ENCODE peak calls at places on chromosomes 12 and 14, in four cellular contexts. H, U, X and S are unnamed samples.

GRCh38 chr12:32302218-32302826 is 97.0 kb upstream of the FGD4 start:
- DNase-seq in U (no peak), H (no peak), X (no peak), S (no peak)

GRCh38 chr12:47281667-47282171 is 202.0 kb upstream of the AMIGO2 start:
- DNase-seq in H (no peak), X (no peak), U (no peak), S (no peak)

GRCh38 chr12:114684870-114685273 is 897 bp upstream of the TBX3 start:
- DNase-seq in H (no peak), X (no peak), U (no peak), S (no peak)

GRCh38 chr14:74941676-74942097 is 13.7 kb downstream of the PGF start:
- DNase-seq in H (peak), X (peak), U (peak), S (peak)

GRCh38 chr14:103296007-103296406 is 38.0 kb upstream of the EIF5 start:
- DNase-seq in X (no peak), H (no peak), U (no peak), S (no peak)

GRCh38 chr14:92336363-92336762 is 13.4 kb downstream of the SLC24A4 start:
- DNase-seq in X (no peak), U (no peak), H (no peak), S (no peak)

GRCh38 chr12:79822475-79822874 is 112.4 kb downstream of the PPP1R12A start:
- DNase-seq in H (no peak), X (no peak), U (no peak), S (no peak)

GRCh38 chr12:131505561-131505960 is 205.3 kb upstream of the SFSWAP start:
- DNase-seq in H (no peak), U (no peak), X (no peak), S (no peak)

GRCh38 chr12:109951751-109952150 is 44.4 kb downstream of the GIT2 start:
- DNase-seq in X (no peak), H (no peak), U (no peak), S (peak)

GRCh38 chr12:25811656-25812126 is 146.8 kb upstream of the RASSF8 start:
- DNase-seq in U (no peak), X (no peak), H (no peak), S (no peak)

GRCh38 chr12:48997719-48998496 is 1.3 kb downstream of the DDN start:
- DNase-seq in X (no peak), U (no peak), H (no peak), S (no peak)

GRCh38 chr12:15164997-15165659 is 56.1 kb downstream of the RERG start:
- DNase-seq in H (no peak), U (no peak), X (peak), S (no peak)

GRCh38 chr14:70317969-70318634 is 41.4 kb downstream of the COX16 start:
- DNase-seq in X (no peak), H (no peak), U (no peak), S (no peak)

GRCh38 chr12:14843425-14843887 is at the start of gene ART4:
- DNase-seq in U (peak), X (no peak), H (peak), S (peak)

GRCh38 chr12:52249041-52249461 is 16.0 kb downstream of the KRT7 start:
- DNase-seq in X (peak), U (no peak), H (peak), S (peak)

GRCh38 chr14:92287987-92288386 is 35.0 kb upstream of the SLC24A4 start:
- DNase-seq in H (no peak), U (no peak), X (no peak), S (no peak)

GRCh38 chr12:100593490-100593889 is 20.0 kb downstream of the GAS2L3 start:
- DNase-seq in X (no peak), H (no peak), U (no peak), S (no peak)

GRCh38 chr14:105528859-105529505 is 2.6 kb downstream of the TMEM121 start:
- DNase-seq in X (peak), H (peak), U (no peak), S (no peak)

GRCh38 chr14:58492044-58492443 is 64.5 kb downstream of the KIAA0586 start:
- DNase-seq in H (no peak), X (no peak), U (no peak), S (no peak)

GRCh38 chr14:103663506-103663905 is 34.5 kb downstream of the KLC1 start:
- DNase-seq in H (no peak), X (no peak), U (no peak), S (no peak)

GRCh38 chr14:99523661-99524050 is 42.4 kb downstream of the CCNK start:
- DNase-seq in H (peak), U (peak), X (no peak), S (peak)

GRCh38 chr12:15044461-15044860 is 71.6 kb downstream of the PDE6H start:
- DNase-seq in H (no peak), X (no peak), U (no peak), S (no peak)

DNA sequence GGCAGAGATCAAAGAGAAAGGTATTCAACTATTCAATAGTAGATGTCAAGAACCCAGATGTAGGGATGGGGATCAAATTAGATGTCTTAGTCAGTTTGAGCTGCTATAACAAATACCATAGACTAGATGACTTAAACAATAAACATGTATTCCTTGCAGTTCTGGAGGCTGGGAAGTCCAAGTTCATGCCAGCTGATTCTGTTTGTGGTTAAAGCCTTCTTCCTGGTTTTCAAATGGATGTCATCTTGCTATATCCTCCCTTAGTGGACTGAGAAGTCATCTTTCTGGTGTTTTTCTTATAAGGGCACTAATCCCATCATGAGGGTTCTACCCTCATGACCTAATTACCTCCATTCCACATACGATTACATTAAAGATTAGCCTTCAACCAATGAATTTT is 19.5 kb upstream of the MGST1 start:
- DNase-seq in X (no peak), H (no peak), U (no peak), S (no peak)
- H3K27ac ChIP-seq in X (no peak), H (no peak), U (no peak), S (no peak)

GRCh38 chr14:24437020-24437735 is 5.4 kb downstream of the SDR39U1 start:
- DNase-seq in U (no peak), X (no peak), H (no peak), S (no peak)
- TF ChIP-seq CTCF in U (no peak), X (peak), H (no peak), S (peak)

GRCh38 chr14:68374682-68375081 is 418.2 kb downstream of the ZFP36L1 start:
- DNase-seq in X (no peak), U (no peak), H (no peak), S (no peak)

GRCh38 chr14:68375371-68375770 is 417.5 kb downstream of the ZFP36L1 start:
- DNase-seq in U (no peak), H (no peak), X (no peak), S (no peak)

GRCh38 chr14:68377459-68377858 is 415.4 kb downstream of the ZFP36L1 start:
- DNase-seq in H (peak), U (peak), X (peak), S (peak)

GRCh38 chr14:68377056-68377455 is 415.8 kb downstream of the ZFP36L1 start:
- DNase-seq in U (no peak), X (no peak), H (no peak), S (no peak)

DNA sequence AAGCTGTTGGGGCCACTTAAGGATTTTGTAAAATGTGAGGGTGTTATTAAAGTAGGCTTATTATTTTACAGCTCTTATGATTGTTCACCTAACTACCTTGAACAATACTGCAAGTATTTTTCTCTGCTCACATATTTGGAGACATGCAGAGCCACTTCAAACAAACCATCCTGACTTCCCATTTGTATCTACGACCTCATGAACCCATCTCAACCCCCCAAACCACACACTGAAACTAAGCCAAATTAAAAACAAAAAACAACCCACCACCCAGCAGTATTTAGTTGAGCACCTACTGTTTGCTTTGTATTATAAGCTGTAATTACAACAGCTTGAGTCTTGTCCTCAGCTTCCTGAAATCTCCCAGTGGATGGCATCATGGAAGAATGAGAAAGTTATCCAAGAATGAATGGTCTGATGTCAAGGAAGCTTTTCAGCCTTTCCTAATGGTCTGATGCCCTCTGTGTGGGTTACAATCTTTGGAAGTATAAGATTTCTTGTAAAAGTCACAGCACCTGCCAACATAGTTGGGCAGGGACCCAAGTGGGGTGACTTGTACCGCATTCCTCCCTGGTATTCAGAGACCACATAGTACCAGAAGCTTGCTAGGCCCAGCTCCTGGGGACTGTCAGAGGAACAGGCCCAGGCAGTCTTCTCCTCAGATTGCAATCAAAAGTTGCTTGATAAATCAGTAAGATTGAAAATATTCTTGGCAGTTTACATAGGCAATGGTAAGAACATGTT is 416.6 kb downstream of the ZFP36L1 start:
- DNase-seq in U (no peak), X (no peak), H (no peak), S (no peak)
- H3K27ac ChIP-seq in U (no peak), X (peak), H (peak), S (peak)

GRCh38 chr14:94062344-94062904 is 18.6 kb downstream of the DDX24 start:
- DNase-seq in X (no peak), U (no peak), H (no peak), S (no peak)

DNA sequence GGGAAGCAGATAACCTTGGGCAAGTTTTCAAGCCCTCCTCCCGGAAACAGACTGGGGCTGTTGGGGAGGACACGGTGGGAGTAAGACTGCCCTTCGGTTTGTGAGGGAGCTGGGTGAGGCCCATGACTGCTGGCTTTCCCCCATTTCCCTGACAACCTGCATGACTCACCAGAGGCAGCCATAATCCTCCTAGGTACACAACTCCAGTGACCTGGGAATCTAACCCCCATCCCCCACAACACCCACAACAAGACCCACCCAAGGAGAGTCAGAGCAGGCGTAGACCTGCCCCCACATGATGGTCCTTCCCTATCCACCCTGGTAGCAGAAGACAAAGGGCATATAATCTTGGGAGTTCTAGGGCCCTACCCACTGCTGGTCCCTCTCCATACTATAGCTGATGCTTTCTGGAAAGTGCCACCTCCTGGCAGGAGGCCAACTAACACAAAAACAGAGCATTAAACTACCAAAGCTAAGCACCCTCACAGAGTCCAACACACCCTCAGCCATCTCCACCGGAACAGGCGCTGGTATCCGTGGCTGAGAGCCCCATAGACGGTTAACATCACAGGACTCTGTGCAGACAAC is 14.8 kb downstream of the DDX24 start:
- DNase-seq in X (no peak), U (no peak), H (no peak), S (no peak)
- TF ChIP-seq CTCF in X (no peak), U (no peak), H (no peak), S (no peak)

DNA sequence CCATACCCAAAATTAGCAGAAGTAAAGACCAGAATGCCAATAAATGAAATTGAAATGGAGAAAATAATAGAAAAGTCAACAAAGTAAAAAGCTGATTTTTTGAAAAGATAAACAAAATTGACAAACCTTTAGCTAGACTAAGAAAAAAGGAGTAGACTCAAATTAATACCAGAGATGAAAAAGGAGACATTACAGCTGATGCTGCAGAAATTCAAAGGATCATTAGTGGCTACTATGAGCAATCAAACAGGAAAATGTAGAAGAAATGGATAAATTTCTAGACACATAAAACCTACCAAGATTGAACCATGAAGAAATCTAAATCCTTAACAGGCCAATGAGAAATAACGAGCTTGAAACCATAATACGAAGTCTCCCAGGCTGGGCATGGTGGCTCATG is 34.8 kb upstream of the INSM2 start:
- DNase-seq in X (no peak), U (no peak), H (no peak), S (no peak)
- H3K27ac ChIP-seq in X (no peak), U (no peak), H (no peak), S (no peak)

GRCh38 chr12:6952121-6952859 is 1.1 kb downstream of the PTPN6 start:
- DNase-seq in H (peak), U (peak), X (no peak), S (peak)

GRCh38 chr12:6950944-6951540 is at the start of gene PTPN6:
- DNase-seq in X (no peak), H (peak), U (peak), S (peak)

GRCh38 chr12:6949063-6949594 is 2.0 kb upstream of the PTPN6 start:
- DNase-seq in H (peak), U (peak), X (no peak), S (peak)

GRCh38 chr12:6951551-6952120 is 480 bp downstream of the PTPN6 start:
- DNase-seq in U (peak), X (no peak), H (no peak), S (no peak)

DNA sequence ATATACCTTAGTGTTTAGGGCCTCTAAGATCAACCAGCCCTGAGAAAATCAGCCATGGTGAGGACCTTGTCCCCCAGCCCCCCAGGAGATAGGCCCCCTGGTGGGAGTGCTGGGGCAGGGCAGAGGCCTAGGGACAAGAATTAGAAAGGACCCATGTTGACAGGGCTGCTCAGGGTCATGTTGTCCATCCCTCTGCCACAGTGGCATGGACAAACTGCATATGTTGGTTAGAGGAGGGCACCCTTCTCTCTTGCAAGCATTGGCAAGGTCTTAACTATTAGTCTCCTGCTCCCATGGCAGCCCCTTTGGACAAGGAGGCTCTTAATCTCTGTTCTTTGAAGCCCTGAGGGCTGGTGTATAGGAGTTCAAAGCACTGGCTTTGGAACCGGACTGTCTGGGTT is 755 bp upstream of the PTPN6 start:
- DNase-seq in H (peak), X (no peak), U (peak), S (no peak)
- TF ChIP-seq CTCF in H (peak), X (no peak), U (no peak), S (no peak)

DNA sequence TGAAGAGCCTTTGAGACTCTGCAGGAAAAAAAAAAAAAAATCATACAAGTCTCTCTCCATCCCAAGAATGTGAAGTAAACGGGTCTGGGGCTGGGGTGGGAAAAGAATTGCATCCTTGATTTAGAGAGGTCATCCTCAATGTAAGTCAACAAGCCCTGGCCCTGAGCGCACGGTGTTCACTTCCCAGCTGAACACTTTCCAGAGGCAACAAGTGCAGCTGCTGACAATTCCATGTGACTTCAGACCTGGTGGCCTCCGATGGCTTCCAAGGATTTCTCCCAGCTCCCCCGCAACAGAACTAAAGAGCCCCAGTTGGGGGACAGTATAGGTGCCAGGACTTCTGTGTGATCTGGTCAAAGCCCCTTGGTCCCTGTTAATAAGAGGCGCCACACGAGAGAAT is 2.4 kb downstream of the RILPL1 start:
- DNase-seq in U (no peak), H (no peak), X (peak), S (peak)
- H3K27ac ChIP-seq in U (no peak), H (no peak), X (peak), S (peak)

DNA sequence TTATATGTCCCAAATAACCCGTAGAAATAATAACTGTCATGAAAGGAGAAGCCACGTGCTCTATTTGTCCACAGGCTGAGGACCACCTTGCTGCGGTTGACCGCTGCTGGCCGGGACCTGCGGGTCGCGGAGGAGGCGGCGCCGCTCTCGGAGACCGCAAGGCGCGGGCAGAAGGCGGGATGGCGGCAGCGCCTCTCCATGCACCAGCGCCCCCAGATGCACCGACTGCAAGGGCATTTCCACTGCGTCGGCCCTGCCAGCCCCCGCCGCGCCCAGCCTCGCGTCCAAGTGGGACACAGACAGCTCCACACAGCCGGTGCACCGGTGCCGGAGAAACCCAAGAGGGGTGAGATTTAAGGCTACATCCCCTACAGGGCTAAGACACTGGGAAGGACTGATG is 21.0 kb downstream of the RPGRIP1 start:
- DNase-seq in X (no peak), H (peak), U (peak), S (peak)
- TF ChIP-seq CTCF in X (no peak), H (no peak), U (peak), S (peak)

GRCh38 chr12:53617700-53618099 is 8.5 kb downstream of the ATF7 start:
- DNase-seq in U (no peak), X (no peak), H (no peak), S (no peak)
- H3K27ac ChIP-seq in U (no peak), X (peak), H (peak), S (peak)

GRCh38 chr14:21070610-21071224 is 613 bp downstream of the ARHGEF40 start:
- DNase-seq in U (peak), X (peak), H (no peak), S (peak)
- TF ChIP-seq CTCF in U (no peak), X (no peak), H (no peak), S (no peak)